ENCODE peak calls at places on chromosomes 13 and 19, in nine cellular contexts. One of them, this sample, is unnamed.

GRCh38 chr19:10006335-10006708 is 4.0 kb downstream of the COL5A3 start:
- DNase-seq in tibial artery: peak
- DNase-seq in dorsolateral prefrontal cortex: no peak
- DNase-seq in lung: no peak
- DNase-seq in upper lobe of left lung: peak
- DNase-seq in hepatocyte: no peak
- DNase-seq in WTC11: no peak
- DNase-seq in Peyer's patch: no peak
- DNase-seq in omental fat pad: no peak
- DNase-seq in this sample: no peak

GRCh38 chr19:39430675-39431593 is 4.8 kb downstream of the RPS16 start:
- DNase-seq in tibial artery: peak
- DNase-seq in dorsolateral prefrontal cortex: no peak
- DNase-seq in lung: peak
- DNase-seq in upper lobe of left lung: no peak
- DNase-seq in hepatocyte: peak
- DNase-seq in WTC11: no peak
- DNase-seq in Peyer's patch: peak
- DNase-seq in omental fat pad: no peak
- DNase-seq in this sample: no peak

GRCh38 chr19:52237771-52238400 is 31.5 kb upstream of the ZNF766 start:
- DNase-seq in tibial artery: peak
- DNase-seq in dorsolateral prefrontal cortex: peak
- DNase-seq in lung: peak
- DNase-seq in upper lobe of left lung: no peak
- DNase-seq in hepatocyte: peak
- DNase-seq in WTC11: peak
- DNase-seq in Peyer's patch: peak
- DNase-seq in omental fat pad: no peak
- DNase-seq in this sample: no peak

GRCh38 chr19:3842948-3843347 is 25.9 kb downstream of the ZFR2 start:
- DNase-seq in tibial artery: no peak
- DNase-seq in dorsolateral prefrontal cortex: no peak
- DNase-seq in lung: no peak
- DNase-seq in upper lobe of left lung: no peak
- DNase-seq in hepatocyte: no peak
- DNase-seq in WTC11: no peak
- DNase-seq in Peyer's patch: no peak
- DNase-seq in omental fat pad: no peak
- DNase-seq in this sample: no peak

GRCh38 chr19:10389863-10390262 is 9.5 kb upstream of the TYK2 start:
- DNase-seq in tibial artery: no peak
- DNase-seq in dorsolateral prefrontal cortex: no peak
- DNase-seq in lung: no peak
- DNase-seq in upper lobe of left lung: no peak
- DNase-seq in hepatocyte: no peak
- DNase-seq in WTC11: no peak
- DNase-seq in Peyer's patch: no peak
- DNase-seq in omental fat pad: no peak
- DNase-seq in this sample: no peak

GRCh38 chr13:109253316-109253715 is 533.1 kb downstream of the IRS2 start:
- DNase-seq in tibial artery: no peak
- DNase-seq in dorsolateral prefrontal cortex: no peak
- DNase-seq in lung: no peak
- DNase-seq in upper lobe of left lung: no peak
- DNase-seq in hepatocyte: no peak
- DNase-seq in WTC11: no peak
- DNase-seq in Peyer's patch: no peak
- DNase-seq in omental fat pad: no peak
- DNase-seq in this sample: no peak

GRCh38 chr13:75689686-75690085 is 53.6 kb downstream of the LMO7 start:
- DNase-seq in tibial artery: no peak
- DNase-seq in dorsolateral prefrontal cortex: no peak
- DNase-seq in lung: no peak
- DNase-seq in upper lobe of left lung: no peak
- DNase-seq in hepatocyte: no peak
- DNase-seq in WTC11: no peak
- DNase-seq in Peyer's patch: no peak
- DNase-seq in omental fat pad: no peak
- DNase-seq in this sample: no peak

GRCh38 chr13:60229708-60230272 is 66.1 kb upstream of the DIAPH3 start:
- DNase-seq in tibial artery: no peak
- DNase-seq in dorsolateral prefrontal cortex: no peak
- DNase-seq in lung: no peak
- DNase-seq in upper lobe of left lung: no peak
- DNase-seq in hepatocyte: peak
- DNase-seq in WTC11: no peak
- DNase-seq in Peyer's patch: no peak
- DNase-seq in omental fat pad: no peak
- DNase-seq in this sample: no peak

GRCh38 chr13:87678353-87678752 is 7.2 kb downstream of the SLITRK5 start:
- DNase-seq in tibial artery: no peak
- DNase-seq in dorsolateral prefrontal cortex: no peak
- DNase-seq in lung: no peak
- DNase-seq in upper lobe of left lung: no peak
- DNase-seq in hepatocyte: no peak
- DNase-seq in WTC11: no peak
- DNase-seq in Peyer's patch: no peak
- DNase-seq in omental fat pad: no peak
- DNase-seq in this sample: no peak

GRCh38 chr13:87677043-87677333 is 5.8 kb downstream of the SLITRK5 start:
- DNase-seq in tibial artery: no peak
- DNase-seq in dorsolateral prefrontal cortex: no peak
- DNase-seq in lung: no peak
- DNase-seq in upper lobe of left lung: no peak
- DNase-seq in hepatocyte: peak
- DNase-seq in WTC11: no peak
- DNase-seq in Peyer's patch: no peak
- DNase-seq in omental fat pad: no peak
- DNase-seq in this sample: no peak

GRCh38 chr13:87677334-87678234 is 6.4 kb downstream of the SLITRK5 start:
- DNase-seq in tibial artery: no peak
- DNase-seq in dorsolateral prefrontal cortex: no peak
- DNase-seq in lung: no peak
- DNase-seq in upper lobe of left lung: peak
- DNase-seq in hepatocyte: peak
- DNase-seq in WTC11: peak
- DNase-seq in Peyer's patch: peak
- DNase-seq in omental fat pad: no peak
- DNase-seq in this sample: no peak

GRCh38 chr13:87676254-87677042 is 5.3 kb downstream of the SLITRK5 start:
- DNase-seq in tibial artery: no peak
- DNase-seq in dorsolateral prefrontal cortex: no peak
- DNase-seq in lung: no peak
- DNase-seq in upper lobe of left lung: peak
- DNase-seq in hepatocyte: no peak
- DNase-seq in WTC11: peak
- DNase-seq in Peyer's patch: no peak
- DNase-seq in omental fat pad: no peak
- DNase-seq in this sample: no peak

DNA sequence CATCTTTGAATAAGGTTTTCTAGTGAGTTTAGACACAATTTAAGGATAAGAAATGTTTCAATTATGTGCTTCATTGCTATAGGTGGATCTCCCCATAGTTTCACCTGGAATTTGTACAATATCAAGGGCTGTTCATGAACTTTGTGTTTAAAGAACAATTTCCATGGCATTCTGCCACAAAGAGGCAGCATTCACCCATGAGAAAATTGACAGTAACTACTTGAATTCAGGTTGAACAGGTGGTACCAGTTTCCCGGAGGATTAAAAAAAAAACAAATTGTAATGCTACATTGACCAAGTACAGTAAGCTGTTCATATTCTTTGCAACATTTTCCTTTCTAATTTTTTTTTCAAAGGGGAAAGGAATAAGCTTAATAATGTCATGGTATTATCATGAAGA is 9.1 kb downstream of the SLITRK5 start:
- DNase-seq in tibial artery: no peak
- DNase-seq in dorsolateral prefrontal cortex: no peak
- DNase-seq in lung: no peak
- DNase-seq in upper lobe of left lung: no peak
- DNase-seq in hepatocyte: peak
- DNase-seq in WTC11: no peak
- DNase-seq in Peyer's patch: no peak
- DNase-seq in omental fat pad: no peak
- DNase-seq in this sample: no peak
- TF ChIP-seq CTCF in tibial artery: no peak
- TF ChIP-seq CTCF in dorsolateral prefrontal cortex: no peak
- TF ChIP-seq CTCF in lung: no peak
- TF ChIP-seq CTCF in upper lobe of left lung: no peak
- TF ChIP-seq CTCF in hepatocyte: peak
- TF ChIP-seq CTCF in WTC11: no peak
- TF ChIP-seq CTCF in Peyer's patch: no peak
- TF ChIP-seq CTCF in omental fat pad: no peak
- TF ChIP-seq CTCF in this sample: peak

DNA sequence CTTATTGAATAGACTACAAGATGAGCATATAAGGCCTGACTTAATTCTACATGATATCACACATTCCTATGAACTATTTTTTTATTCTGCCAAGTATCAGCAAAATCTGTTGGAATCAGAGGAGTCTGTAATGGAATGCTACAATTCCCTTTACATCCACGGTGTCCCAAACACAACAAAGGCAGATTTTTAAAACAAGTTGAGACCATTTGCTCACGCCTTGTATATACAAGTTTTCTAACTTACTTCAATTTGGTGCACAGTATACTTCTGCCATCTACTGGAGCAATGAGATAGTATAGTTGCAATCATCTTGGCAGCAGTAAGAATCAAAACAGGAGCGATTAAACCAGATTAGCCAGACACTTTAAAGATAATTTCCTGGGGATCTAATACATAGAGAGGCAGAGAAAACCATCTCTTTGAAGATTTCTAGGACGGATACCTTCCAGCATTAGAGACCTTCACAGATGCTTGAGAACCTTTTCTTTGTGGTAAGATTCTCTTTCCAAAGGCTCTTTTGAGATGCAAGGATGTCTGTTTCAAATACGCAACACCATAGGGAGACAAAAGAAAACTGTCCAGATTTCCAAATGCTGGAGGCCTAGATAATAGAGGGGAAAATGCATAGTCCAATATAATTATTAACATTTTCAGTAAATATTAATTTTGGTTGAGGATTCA is 302.0 kb upstream of the MIR17HG start:
- DNase-seq in tibial artery: no peak
- DNase-seq in dorsolateral prefrontal cortex: no peak
- DNase-seq in lung: no peak
- DNase-seq in upper lobe of left lung: no peak
- DNase-seq in hepatocyte: peak
- DNase-seq in WTC11: no peak
- DNase-seq in Peyer's patch: no peak
- DNase-seq in omental fat pad: no peak
- DNase-seq in this sample: no peak
- TF ChIP-seq CTCF in tibial artery: no peak
- TF ChIP-seq CTCF in dorsolateral prefrontal cortex: peak
- TF ChIP-seq CTCF in lung: no peak
- TF ChIP-seq CTCF in upper lobe of left lung: no peak
- TF ChIP-seq CTCF in hepatocyte: peak
- TF ChIP-seq CTCF in WTC11: no peak
- TF ChIP-seq CTCF in Peyer's patch: no peak
- TF ChIP-seq CTCF in omental fat pad: no peak
- TF ChIP-seq CTCF in this sample: peak

GRCh38 chr19:1105217-1105872 is 1.6 kb downstream of the GPX4 start:
- DNase-seq in tibial artery: no peak
- DNase-seq in dorsolateral prefrontal cortex: no peak
- DNase-seq in lung: no peak
- DNase-seq in upper lobe of left lung: peak
- DNase-seq in hepatocyte: no peak
- DNase-seq in WTC11: no peak
- DNase-seq in Peyer's patch: no peak
- DNase-seq in omental fat pad: no peak
- DNase-seq in this sample: no peak

GRCh38 chr19:1107655-1108261 is 4.0 kb downstream of the GPX4 start:
- DNase-seq in tibial artery: no peak
- DNase-seq in dorsolateral prefrontal cortex: no peak
- DNase-seq in lung: no peak
- DNase-seq in upper lobe of left lung: peak
- DNase-seq in hepatocyte: no peak
- DNase-seq in WTC11: no peak
- DNase-seq in Peyer's patch: no peak
- DNase-seq in omental fat pad: no peak
- DNase-seq in this sample: no peak

GRCh38 chr19:1105873-1106840 is 2.4 kb downstream of the GPX4 start:
- DNase-seq in tibial artery: no peak
- DNase-seq in dorsolateral prefrontal cortex: no peak
- DNase-seq in lung: no peak
- DNase-seq in upper lobe of left lung: peak
- DNase-seq in hepatocyte: no peak
- DNase-seq in WTC11: no peak
- DNase-seq in Peyer's patch: no peak
- DNase-seq in omental fat pad: no peak
- DNase-seq in this sample: no peak

GRCh38 chr19:1108291-1109031 is 4.7 kb downstream of the GPX4 start:
- DNase-seq in tibial artery: no peak
- DNase-seq in dorsolateral prefrontal cortex: no peak
- DNase-seq in lung: no peak
- DNase-seq in upper lobe of left lung: peak
- DNase-seq in hepatocyte: no peak
- DNase-seq in WTC11: no peak
- DNase-seq in Peyer's patch: no peak
- DNase-seq in omental fat pad: no peak
- DNase-seq in this sample: no peak

DNA sequence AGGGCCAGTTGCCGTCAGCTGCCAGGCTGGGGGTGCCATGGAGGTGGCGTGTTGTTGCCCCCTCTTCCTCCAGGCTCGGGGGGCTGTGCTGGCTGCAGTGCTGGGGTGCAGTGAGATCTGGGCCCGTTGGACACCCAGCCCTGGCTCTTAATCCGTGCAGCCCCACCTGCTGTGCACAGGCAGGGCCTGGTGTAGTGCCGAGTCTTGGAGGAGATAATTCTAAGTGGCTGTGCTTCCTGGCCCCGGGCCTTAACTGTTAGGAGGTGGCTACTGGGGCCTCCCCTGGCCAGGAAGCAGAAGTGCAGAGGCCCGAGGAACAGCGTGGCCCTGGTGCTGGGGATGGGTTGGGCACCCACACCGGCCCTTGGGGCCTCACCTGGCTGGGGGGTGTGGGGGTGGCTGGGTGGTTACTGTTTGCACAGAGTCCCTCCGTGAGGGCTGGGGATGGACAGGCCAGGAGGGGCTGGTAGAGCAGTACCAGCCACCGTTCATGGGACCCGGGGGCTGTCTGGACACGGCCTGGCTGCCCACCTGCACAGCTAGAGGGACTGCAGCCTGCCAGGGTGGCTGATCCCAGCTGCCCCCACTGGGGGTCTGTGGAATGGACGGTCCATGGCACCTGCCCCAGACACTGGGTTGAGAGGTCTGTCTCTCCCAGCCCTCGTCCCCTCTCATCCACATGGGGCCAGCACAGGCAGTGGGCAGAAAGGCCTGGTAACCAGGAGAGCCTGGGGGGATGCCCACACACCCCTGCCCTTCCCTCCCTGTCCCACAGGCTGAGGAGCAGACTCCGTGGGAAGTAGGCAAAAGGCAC is 3.3 kb downstream of the GPX4 start:
- DNase-seq in tibial artery: no peak
- DNase-seq in dorsolateral prefrontal cortex: no peak
- DNase-seq in lung: no peak
- DNase-seq in upper lobe of left lung: peak
- DNase-seq in hepatocyte: peak
- DNase-seq in WTC11: no peak
- DNase-seq in Peyer's patch: no peak
- DNase-seq in omental fat pad: no peak
- DNase-seq in this sample: no peak
- TF ChIP-seq CTCF in tibial artery: no peak
- TF ChIP-seq CTCF in dorsolateral prefrontal cortex: no peak
- TF ChIP-seq CTCF in lung: no peak
- TF ChIP-seq CTCF in upper lobe of left lung: peak
- TF ChIP-seq CTCF in hepatocyte: peak
- TF ChIP-seq CTCF in WTC11: no peak
- TF ChIP-seq CTCF in Peyer's patch: peak
- TF ChIP-seq CTCF in omental fat pad: no peak
- TF ChIP-seq CTCF in this sample: peak

GRCh38 chr13:25406377-25406776 is 34.6 kb downstream of the ATP8A2 start:
- DNase-seq in tibial artery: no peak
- DNase-seq in dorsolateral prefrontal cortex: no peak
- DNase-seq in lung: no peak
- DNase-seq in upper lobe of left lung: no peak
- DNase-seq in hepatocyte: no peak
- DNase-seq in WTC11: peak
- DNase-seq in Peyer's patch: no peak
- DNase-seq in omental fat pad: no peak
- DNase-seq in this sample: no peak
- TF ChIP-seq CTCF in tibial artery: no peak
- TF ChIP-seq CTCF in dorsolateral prefrontal cortex: no peak
- TF ChIP-seq CTCF in lung: no peak
- TF ChIP-seq CTCF in upper lobe of left lung: no peak
- TF ChIP-seq CTCF in hepatocyte: no peak
- TF ChIP-seq CTCF in WTC11: no peak
- TF ChIP-seq CTCF in Peyer's patch: no peak
- TF ChIP-seq CTCF in omental fat pad: no peak
- TF ChIP-seq CTCF in this sample: peak